ENCODE peak calls at places on chromosomes 1 and 21, in nine cellular contexts. One of them, this sample, is unnamed.

GRCh38 chr1:22132517-22133235 is 10.2 kb downstream of the WNT4 start:
- DNase-seq in NCI-H345: no peak
- DNase-seq in epithelial cell of esophagus: peak; percentile 78
- DNase-seq in stimulated activated naive CD8-positive, alpha-beta T cell treated with anti-CD3 and anti-CD28 coated beads, Interleukin-15, Interleukin-2, amounts not matched to agents 100 U/mL and 50 U/mL, for 24 hours: no peak
- DNase-seq in GM04504: peak; percentile 48
- DNase-seq in AG09309: peak; percentile 20
- DNase-seq in AG20443: peak; percentile 93
- DNase-seq in activated CD8-positive, alpha-beta memory T cell treated with anti-CD3 and anti-CD28 coated beads, Interleukin-2, amount 10 ng/mL, durations not matched to agents 7 days and 5 days: no peak
- DNase-seq in H54: peak; percentile 91
- DNase-seq in this sample: no peak

GRCh38 chr1:66767590-66767989 is 15.3 kb downstream of the DYNLT5 start:
- DNase-seq in NCI-H345: no peak
- DNase-seq in epithelial cell of esophagus: no peak
- DNase-seq in stimulated activated naive CD8-positive, alpha-beta T cell treated with anti-CD3 and anti-CD28 coated beads, Interleukin-15, Interleukin-2, amounts not matched to agents 100 U/mL and 50 U/mL, for 24 hours: no peak
- DNase-seq in GM04504: no peak
- DNase-seq in AG09309: no peak
- DNase-seq in AG20443: no peak
- DNase-seq in activated CD8-positive, alpha-beta memory T cell treated with anti-CD3 and anti-CD28 coated beads, Interleukin-2, amount 10 ng/mL, durations not matched to agents 7 days and 5 days: no peak
- DNase-seq in H54: no peak
- DNase-seq in this sample: no peak

GRCh38 chr1:20486457-20487235 is 636 bp upstream of the CAMK2N1 start:
- DNase-seq in NCI-H345: peak; percentile 89
- DNase-seq in epithelial cell of esophagus: peak; percentile 41
- DNase-seq in stimulated activated naive CD8-positive, alpha-beta T cell treated with anti-CD3 and anti-CD28 coated beads, Interleukin-15, Interleukin-2, amounts not matched to agents 100 U/mL and 50 U/mL, for 24 hours: no peak
- DNase-seq in GM04504: no peak
- DNase-seq in AG09309: no peak
- DNase-seq in AG20443: peak; percentile 69
- DNase-seq in activated CD8-positive, alpha-beta memory T cell treated with anti-CD3 and anti-CD28 coated beads, Interleukin-2, amount 10 ng/mL, durations not matched to agents 7 days and 5 days: no peak
- DNase-seq in H54: no peak
- DNase-seq in this sample: no peak

GRCh38 chr1:154178856-154179811 is 12.8 kb downstream of the TPM3 start:
- DNase-seq in NCI-H345: no peak
- DNase-seq in epithelial cell of esophagus: no peak
- DNase-seq in stimulated activated naive CD8-positive, alpha-beta T cell treated with anti-CD3 and anti-CD28 coated beads, Interleukin-15, Interleukin-2, amounts not matched to agents 100 U/mL and 50 U/mL, for 24 hours: no peak
- DNase-seq in GM04504: no peak
- DNase-seq in AG09309: no peak
- DNase-seq in AG20443: no peak
- DNase-seq in activated CD8-positive, alpha-beta memory T cell treated with anti-CD3 and anti-CD28 coated beads, Interleukin-2, amount 10 ng/mL, durations not matched to agents 7 days and 5 days: no peak
- DNase-seq in H54: no peak
- DNase-seq in this sample: no peak

GRCh38 chr21:27076035-27076434 is 109.1 kb upstream of the ADAMTS5 start:
- DNase-seq in NCI-H345: no peak
- DNase-seq in epithelial cell of esophagus: no peak
- DNase-seq in stimulated activated naive CD8-positive, alpha-beta T cell treated with anti-CD3 and anti-CD28 coated beads, Interleukin-15, Interleukin-2, amounts not matched to agents 100 U/mL and 50 U/mL, for 24 hours: no peak
- DNase-seq in GM04504: no peak
- DNase-seq in AG09309: no peak
- DNase-seq in AG20443: peak; percentile 11
- DNase-seq in activated CD8-positive, alpha-beta memory T cell treated with anti-CD3 and anti-CD28 coated beads, Interleukin-2, amount 10 ng/mL, durations not matched to agents 7 days and 5 days: no peak
- DNase-seq in H54: no peak
- DNase-seq in this sample: no peak

GRCh38 chr1:226778657-226779058 is 39.6 kb upstream of the ITPKB start:
- DNase-seq in NCI-H345: no peak
- DNase-seq in epithelial cell of esophagus: peak; percentile 98
- DNase-seq in stimulated activated naive CD8-positive, alpha-beta T cell treated with anti-CD3 and anti-CD28 coated beads, Interleukin-15, Interleukin-2, amounts not matched to agents 100 U/mL and 50 U/mL, for 24 hours: no peak
- DNase-seq in GM04504: peak; percentile 90
- DNase-seq in AG09309: peak; percentile 96
- DNase-seq in AG20443: peak; percentile 93
- DNase-seq in activated CD8-positive, alpha-beta memory T cell treated with anti-CD3 and anti-CD28 coated beads, Interleukin-2, amount 10 ng/mL, durations not matched to agents 7 days and 5 days: no peak
- DNase-seq in H54: peak; percentile 72
- DNase-seq in this sample: no peak

GRCh38 chr1:156001682-156002171 is 19.0 kb downstream of the SSR2 start:
- DNase-seq in NCI-H345: no peak
- DNase-seq in epithelial cell of esophagus: no peak
- DNase-seq in stimulated activated naive CD8-positive, alpha-beta T cell treated with anti-CD3 and anti-CD28 coated beads, Interleukin-15, Interleukin-2, amounts not matched to agents 100 U/mL and 50 U/mL, for 24 hours: no peak
- DNase-seq in GM04504: no peak
- DNase-seq in AG09309: no peak
- DNase-seq in AG20443: no peak
- DNase-seq in activated CD8-positive, alpha-beta memory T cell treated with anti-CD3 and anti-CD28 coated beads, Interleukin-2, amount 10 ng/mL, durations not matched to agents 7 days and 5 days: no peak
- DNase-seq in H54: no peak
- DNase-seq in this sample: no peak

GRCh38 chr1:110070282-110070967 is at the start of gene ALX3:
- DNase-seq in NCI-H345: no peak
- DNase-seq in epithelial cell of esophagus: no peak
- DNase-seq in stimulated activated naive CD8-positive, alpha-beta T cell treated with anti-CD3 and anti-CD28 coated beads, Interleukin-15, Interleukin-2, amounts not matched to agents 100 U/mL and 50 U/mL, for 24 hours: no peak
- DNase-seq in GM04504: no peak
- DNase-seq in AG09309: no peak
- DNase-seq in AG20443: no peak
- DNase-seq in activated CD8-positive, alpha-beta memory T cell treated with anti-CD3 and anti-CD28 coated beads, Interleukin-2, amount 10 ng/mL, durations not matched to agents 7 days and 5 days: no peak
- DNase-seq in H54: no peak
- DNase-seq in this sample: no peak

GRCh38 chr1:179126338-179127060 is 44.6 kb downstream of the TOR3A start:
- DNase-seq in NCI-H345: no peak
- DNase-seq in epithelial cell of esophagus: no peak
- DNase-seq in stimulated activated naive CD8-positive, alpha-beta T cell treated with anti-CD3 and anti-CD28 coated beads, Interleukin-15, Interleukin-2, amounts not matched to agents 100 U/mL and 50 U/mL, for 24 hours: no peak
- DNase-seq in GM04504: no peak
- DNase-seq in AG09309: no peak
- DNase-seq in AG20443: no peak
- DNase-seq in activated CD8-positive, alpha-beta memory T cell treated with anti-CD3 and anti-CD28 coated beads, Interleukin-2, amount 10 ng/mL, durations not matched to agents 7 days and 5 days: no peak
- DNase-seq in H54: no peak
- DNase-seq in this sample: no peak

GRCh38 chr1:241560511-241561187 is 28.5 kb downstream of the KMO start:
- DNase-seq in NCI-H345: no peak
- DNase-seq in epithelial cell of esophagus: no peak
- DNase-seq in stimulated activated naive CD8-positive, alpha-beta T cell treated with anti-CD3 and anti-CD28 coated beads, Interleukin-15, Interleukin-2, amounts not matched to agents 100 U/mL and 50 U/mL, for 24 hours: no peak
- DNase-seq in GM04504: no peak
- DNase-seq in AG09309: no peak
- DNase-seq in AG20443: no peak
- DNase-seq in activated CD8-positive, alpha-beta memory T cell treated with anti-CD3 and anti-CD28 coated beads, Interleukin-2, amount 10 ng/mL, durations not matched to agents 7 days and 5 days: no peak
- DNase-seq in H54: no peak
- DNase-seq in this sample: no peak

GRCh38 chr1:38625939-38626338 is 233.6 kb downstream of the RRAGC start:
- DNase-seq in NCI-H345: no peak
- DNase-seq in epithelial cell of esophagus: no peak
- DNase-seq in stimulated activated naive CD8-positive, alpha-beta T cell treated with anti-CD3 and anti-CD28 coated beads, Interleukin-15, Interleukin-2, amounts not matched to agents 100 U/mL and 50 U/mL, for 24 hours: no peak
- DNase-seq in GM04504: no peak
- DNase-seq in AG09309: no peak
- DNase-seq in AG20443: no peak
- DNase-seq in activated CD8-positive, alpha-beta memory T cell treated with anti-CD3 and anti-CD28 coated beads, Interleukin-2, amount 10 ng/mL, durations not matched to agents 7 days and 5 days: no peak
- DNase-seq in H54: no peak
- DNase-seq in this sample: no peak